ENCODE peak calls at places on chromosomes 5 and 9, in ten cellular contexts. M is DMS79 treated with DMSO at 0.1 percent for 48 hours; Q is AG20443; X is HFFc6; G is AG08396; U is hypothalamus; O is activated naive CD8-positive, alpha-beta T cell treated with anti-CD3 and anti-CD28 coated beads, Interleukin-2, amount 50 U/mL, for 24 hours; H is stromal cell of bone marrow; C is midbrain; V is LHCN-M2. R is an unnamed sample.

GRCh38 chr9:17057729-17058128 is 77.1 kb upstream of the CNTLN start:
- DNase-seq in O (no peak), Q (no peak), M (no peak), V (no peak), H (no peak), G (no peak), C (no peak), U (no peak), X (no peak), R (no peak)

GRCh38 chr9:126986506-126986951 is 71.9 kb downstream of the RALGPS1 start:
- DNase-seq in V (peak), U (no peak), M (no peak), O (peak), C (no peak), G (no peak), H (no peak), X (no peak), Q (no peak), R (no peak)

GRCh38 chr9:109114670-109115069 is 5.1 kb downstream of the TMEM245 start:
- DNase-seq in G (no peak), V (peak), X (peak), U (no peak), Q (no peak), O (no peak), H (no peak), C (no peak), M (no peak), R (no peak)

GRCh38 chr9:97934321-97935115 is 3.5 kb downstream of the HEMGN start:
- DNase-seq in V (no peak), H (no peak), U (no peak), Q (no peak), G (no peak), C (no peak), X (no peak), O (no peak), M (no peak), R (no peak)

GRCh38 chr5:94376672-94377345 is 241.6 kb downstream of the KIAA0825 start:
- DNase-seq in X (no peak), G (no peak), C (no peak), O (no peak), M (no peak), V (peak), U (no peak), Q (no peak), H (no peak), R (no peak)

GRCh38 chr9:108991479-108991878 is 21.8 kb downstream of the CTNNAL1 start:
- DNase-seq in Q (no peak), U (no peak), M (no peak), C (no peak), V (no peak), G (no peak), H (no peak), O (no peak), X (no peak), R (no peak)

GRCh38 chr5:143806568-143806967 is 5.4 kb upstream of the HMHB1 start:
- DNase-seq in G (no peak), O (no peak), Q (no peak), M (no peak), H (no peak), U (no peak), C (no peak), X (no peak), V (peak), R (no peak)

GRCh38 chr5:168317521-168318147 is 26.2 kb downstream of the WWC1 start:
- DNase-seq in M (no peak), X (peak), U (no peak), G (peak), H (peak), C (no peak), O (no peak), Q (peak), V (peak), R (peak)

GRCh38 chr9:4106744-4107143 is 193.1 kb downstream of the GLIS3 start:
- DNase-seq in O (no peak), M (no peak), V (no peak), U (no peak), H (peak), G (no peak), C (no peak), Q (peak), X (peak), R (no peak)

GRCh38 chr9:106864533-106865143 is 1.7 kb downstream of the ZNF462 start:
- DNase-seq in O (no peak), U (no peak), M (peak), G (peak), Q (peak), H (no peak), V (peak), C (peak), X (peak), R (no peak)

GRCh38 chr9:35112257-35113020 is 3.2 kb downstream of the ATOSB start:
- DNase-seq in O (peak), V (peak), X (peak), H (peak), U (no peak), M (no peak), Q (peak), C (peak), G (peak), R (peak)

GRCh38 chr5:9869616-9870288 is 239.6 kb upstream of the TAS2R1 start:
- DNase-seq in V (peak), G (peak), U (no peak), H (no peak), C (no peak), X (peak), O (no peak), Q (peak), M (no peak), R (no peak)

GRCh38 chr5:135244620-135245021 is 154.4 kb downstream of the MACROH2A1 start:
- DNase-seq in M (no peak), O (no peak), H (no peak), C (no peak), X (no peak), V (no peak), U (no peak), G (no peak), Q (no peak), R (no peak)

GRCh38 chr5:120817044-120817985 is 353.2 kb downstream of the PRR16 start:
- DNase-seq in U (no peak), G (no peak), O (no peak), M (no peak), X (peak), H (no peak), C (no peak), Q (peak), V (peak), R (peak)

GRCh38 chr9:110208031-110208430 is at the start of gene C9orf152:
- DNase-seq in H (no peak), X (no peak), V (no peak), M (no peak), O (no peak), U (no peak), C (no peak), Q (no peak), G (no peak), R (no peak)

GRCh38 chr9:3181049-3181953 is 337.4 kb upstream of the PUM3 start:
- DNase-seq in H (no peak), C (no peak), M (peak), V (peak), O (peak), U (peak), G (no peak), X (no peak), Q (peak), R (no peak)

GRCh38 chr5:94707359-94707758 is 88.9 kb downstream of the SLF1 start:
- DNase-seq in X (no peak), G (no peak), C (no peak), V (peak), H (no peak), O (no peak), U (no peak), M (peak), Q (no peak), R (no peak)

GRCh38 chr5:69083412-69083811 is 10.4 kb upstream of the SLC30A5 start:
- DNase-seq in U (no peak), X (no peak), O (no peak), C (no peak), Q (no peak), H (no peak), G (no peak), M (no peak), V (peak), R (no peak)

GRCh38 chr5:172440486-172440885 is 13.8 kb downstream of the SH3PXD2B start:
- DNase-seq in M (no peak), X (no peak), U (no peak), G (no peak), H (no peak), V (no peak), O (no peak), Q (no peak), C (no peak), R (no peak)

GRCh38 chr5:9301200-9301599 is 244.7 kb downstream of the SEMA5A start:
- DNase-seq in V (no peak), G (no peak), H (no peak), O (no peak), U (no peak), Q (peak), M (no peak), C (no peak), X (no peak), R (no peak)

GRCh38 chr5:133147411-133147810 is 95.6 kb downstream of the HSPA4 start:
- DNase-seq in X (no peak), M (no peak), V (peak), C (no peak), G (no peak), Q (no peak), O (no peak), U (peak), H (no peak), R (no peak)

GRCh38 chr5:139634541-139634940 is 13.6 kb upstream of the CXXC5 start:
- DNase-seq in G (no peak), U (no peak), M (no peak), Q (no peak), C (no peak), O (no peak), H (no peak), V (no peak), X (no peak), R (no peak)

GRCh38 chr5:90940227-90940995 is 381.8 kb downstream of the ADGRV1 start:
- DNase-seq in Q (no peak), O (peak), M (peak), V (peak), G (peak), C (no peak), X (no peak), U (peak), H (peak), R (peak)

R was measured in fibroblast of the conjunctiva.